ENCODE peak calls at places on chromosome 14, in ten cellular contexts. D is AG04450; E is aorta; O is tibial nerve; W is body of pancreas; P is GM23338; Y is PC-3; T is CD4-positive, alpha-beta T cell; K is Panc1; V is kidney epithelial cell. S is an unnamed sample.

GRCh38 chr14:26276757-26277156 is 321.1 kb downstream of the NOVA1 start:
- DNase-seq in D (no peak), E (no peak), O (no peak), W (no peak), P (peak; percentile 80), Y (peak; percentile 7), T (no peak), K (no peak), V (no peak), S (no peak)

GRCh38 chr14:51643137-51643536 is 8.6 kb upstream of the FRMD6 start:
- DNase-seq in D (no peak), E (no peak), O (no peak), W (no peak), P (no peak), Y (peak; percentile 71), T (no peak), K (no peak), V (peak; percentile 75), S (peak; percentile 61)

GRCh38 chr14:80364274-80364673 is 153.0 kb upstream of the DIO2 start:
- DNase-seq in D (no peak), E (no peak), O (no peak), W (no peak), P (peak; percentile 71), Y (peak; percentile 53), T (no peak), K (no peak), V (no peak), S (no peak)

GRCh38 chr14:60220084-60220483 is 28.9 kb upstream of the PPM1A start:
- DNase-seq in D (no peak), E (no peak), O (no peak), W (no peak), P (no peak), Y (no peak), T (no peak), K (no peak), V (no peak), S (no peak)

GRCh38 chr14:30551460-30551859 is 7.5 kb upstream of the G2E3 start:
- DNase-seq in D (no peak), E (no peak), O (no peak), W (no peak), P (no peak), Y (peak; percentile 85), T (no peak), K (no peak), V (no peak), S (no peak)

GRCh38 chr14:67385618-67386017 is 25.5 kb downstream of the EIF2S1 start:
- DNase-seq in D (no peak), E (no peak), O (no peak), W (no peak), P (no peak), Y (peak; percentile 37), T (no peak), K (no peak), V (no peak), S (peak; percentile 84)

GRCh38 chr14:30223385-30223785 is 295.7 kb upstream of the PRKD1 start:
- DNase-seq in D (peak; percentile 87), E (peak; percentile 59), O (peak; percentile 74), W (peak; percentile 92), P (no peak), Y (peak; percentile 99), T (no peak), K (peak; percentile 81), V (peak; percentile 87), S (peak; percentile 73)

GRCh38 chr14:71711619-71712018 is 220.6 kb upstream of the RGS6 start:
- DNase-seq in D (no peak), E (no peak), O (no peak), W (no peak), P (no peak), Y (peak; percentile 62), T (no peak), K (no peak), V (peak; percentile 64), S (peak; percentile 28)

DNA sequence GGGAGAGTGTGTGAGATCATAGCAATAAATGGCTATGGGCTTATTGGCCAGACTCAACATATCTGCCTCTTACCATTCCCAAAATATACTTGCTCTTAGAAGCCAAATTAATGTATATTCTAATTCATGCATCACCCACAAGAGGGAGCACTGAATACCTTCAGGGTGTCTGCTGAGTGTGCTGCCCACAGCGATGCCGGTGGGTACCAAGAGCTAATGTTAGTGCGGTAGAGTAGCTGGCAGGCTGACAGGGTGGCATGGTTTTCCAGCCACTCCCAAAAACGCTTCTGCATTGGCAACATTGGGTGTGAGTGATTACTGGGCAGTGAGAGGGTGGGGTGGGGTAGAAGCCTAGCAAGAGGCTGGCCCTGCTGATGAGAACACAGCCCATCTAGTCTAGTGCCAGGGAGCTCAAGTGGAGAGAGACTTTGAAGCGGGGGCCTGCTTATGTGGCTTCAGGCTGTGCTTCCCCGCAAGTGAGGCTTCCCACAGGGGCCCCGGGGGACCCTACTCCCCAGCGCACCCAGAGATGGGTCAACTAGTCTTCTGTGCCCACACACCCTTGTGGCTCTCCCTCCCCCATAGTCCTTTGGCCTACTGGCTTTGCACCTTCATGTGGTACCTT is 9.2 kb upstream of the PLEKHD1 start:
- DNase-seq in D (no peak), E (no peak), O (no peak), W (no peak), P (peak; percentile 65), Y (peak; percentile 66), T (no peak), K (no peak), V (no peak), S (peak; percentile 22)
- H3K27me3 ChIP-seq in D (peaks cover 12% of the 10 kb centered on the region), E (no peaks in the 10 kb centered on the region), O (no peaks in the 10 kb centered on the region), W (no peaks in the 10 kb centered on the region), P (no peaks in the 10 kb centered on the region), Y (no peaks in the 10 kb centered on the region), T (no peaks in the 10 kb centered on the region), K (no peaks in the 10 kb centered on the region), V (peaks cover 3% of the 10 kb centered on the region), S (peaks cover 26% of the 10 kb centered on the region)

GRCh38 chr14:101289911-101290310 is 271.4 kb upstream of the DIO3 start:
- DNase-seq in D (no peak), E (no peak), O (no peak), W (no peak), P (no peak), Y (no peak), T (no peak), K (no peak), V (no peak), S (no peak)

GRCh38 chr14:101292448-101292847 is 268.8 kb upstream of the DIO3 start:
- DNase-seq in D (no peak), E (no peak), O (no peak), W (no peak), P (no peak), Y (no peak), T (no peak), K (no peak), V (no peak), S (no peak)

GRCh38 chr14:101289230-101289690 is 272.0 kb upstream of the DIO3 start:
- DNase-seq in D (no peak), E (no peak), O (no peak), W (no peak), P (no peak), Y (no peak), T (no peak), K (no peak), V (no peak), S (no peak)

GRCh38 chr14:101290681-101291080 is 270.6 kb upstream of the DIO3 start:
- DNase-seq in D (no peak), E (no peak), O (no peak), W (no peak), P (no peak), Y (no peak), T (no peak), K (no peak), V (no peak), S (no peak)

GRCh38 chr14:101291390-101291789 is 269.9 kb upstream of the DIO3 start:
- DNase-seq in D (no peak), E (no peak), O (no peak), W (no peak), P (no peak), Y (no peak), T (no peak), K (no peak), V (no peak), S (no peak)
- H3K27me3 ChIP-seq in D (peaks cover 5% of the 10 kb centered on the region), E (no peaks in the 10 kb centered on the region), O (no peaks in the 10 kb centered on the region), W (no peaks in the 10 kb centered on the region), P (no peaks in the 10 kb centered on the region), Y (no peaks in the 10 kb centered on the region), T (peaks cover 5% of the 10 kb centered on the region), K (no peaks in the 10 kb centered on the region), V (peaks cover 4% of the 10 kb centered on the region), S (no peaks in the 10 kb centered on the region)

GRCh38 chr14:77315115-77315944 is 5.4 kb downstream of the POMT2 start:
- DNase-seq in D (no peak), E (no peak), O (no peak), W (no peak), P (no peak), Y (no peak), T (no peak), K (no peak), V (no peak), S (no peak)

GRCh38 chr14:77314539-77314938 is 6.1 kb downstream of the POMT2 start:
- DNase-seq in D (no peak), E (no peak), O (no peak), W (no peak), P (no peak), Y (peak; percentile 47), T (no peak), K (no peak), V (no peak), S (no peak)

GRCh38 chr14:77311217-77311616 is 9.5 kb downstream of the POMT2 start:
- DNase-seq in D (no peak), E (no peak), O (no peak), W (no peak), P (no peak), Y (no peak), T (no peak), K (no peak), V (no peak), S (no peak)

GRCh38 chr14:77314043-77314442 is 6.6 kb downstream of the POMT2 start:
- DNase-seq in D (peak; percentile 76), E (no peak), O (no peak), W (no peak), P (peak; percentile 85), Y (peak; percentile 92), T (no peak), K (peak; percentile 66), V (peak; percentile 59), S (peak; percentile 96)

DNA sequence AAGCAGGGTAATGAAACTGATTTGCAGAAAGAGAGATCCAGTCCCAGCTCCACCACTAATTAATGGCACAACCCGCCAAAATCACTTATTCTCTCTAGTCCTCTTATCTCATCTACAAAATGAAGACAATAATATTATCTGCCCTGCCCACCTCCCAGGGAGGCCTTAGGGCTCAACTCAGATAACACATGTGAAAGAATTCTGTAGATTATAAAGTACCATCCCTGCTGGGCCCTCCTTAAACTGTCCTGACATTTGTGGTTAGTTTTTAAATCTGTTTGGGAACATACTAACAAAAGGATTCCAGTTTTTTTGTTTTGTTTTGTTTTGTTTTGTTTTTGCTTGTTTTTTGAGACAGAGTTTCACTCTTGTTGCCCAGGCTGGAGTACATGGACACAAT is 7.3 kb downstream of the POMT2 start:
- DNase-seq in D (no peak), E (no peak), O (no peak), W (no peak), P (no peak), Y (no peak), T (no peak), K (no peak), V (no peak), S (no peak)
- H3K27me3 ChIP-seq in D (no peaks in the 10 kb centered on the region), E (no peaks in the 10 kb centered on the region), O (no peaks in the 10 kb centered on the region), W (no peaks in the 10 kb centered on the region), P (no peaks in the 10 kb centered on the region), Y (no peaks in the 10 kb centered on the region), T (no peaks in the 10 kb centered on the region), K (no peaks in the 10 kb centered on the region), V (no peaks in the 10 kb centered on the region), S (no peaks in the 10 kb centered on the region)

DNA sequence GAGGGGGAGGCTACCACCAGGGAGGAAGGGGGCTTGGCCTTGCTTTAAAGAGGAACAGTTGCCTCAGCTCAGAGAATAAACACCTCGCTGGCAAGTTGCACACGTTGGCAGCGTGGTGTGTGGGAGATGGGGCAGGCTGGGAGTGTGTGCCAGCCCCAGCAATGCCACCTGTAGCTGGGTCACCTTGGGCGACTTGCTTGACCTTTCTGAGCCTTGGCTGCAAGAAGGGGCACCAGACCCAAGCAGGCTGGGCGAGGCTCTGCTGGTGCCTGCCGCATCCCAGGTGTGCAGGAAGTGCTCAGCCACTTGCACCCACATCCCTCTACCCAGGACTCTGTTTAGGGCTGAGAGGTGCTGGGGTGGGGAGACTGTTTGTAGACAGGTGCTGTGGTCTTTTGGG is 602 bp downstream of the FAM181A start:
- DNase-seq in D (no peak), E (no peak), O (no peak), W (no peak), P (no peak), Y (no peak), T (no peak), K (no peak), V (no peak), S (no peak)
- H3K27me3 ChIP-seq in D (peaks cover 7% of the 10 kb centered on the region), E (no peaks in the 10 kb centered on the region), O (no peaks in the 10 kb centered on the region), W (no peaks in the 10 kb centered on the region), P (no peaks in the 10 kb centered on the region), Y (peaks cover 11% of the 10 kb centered on the region), T (no peaks in the 10 kb centered on the region), K (no peaks in the 10 kb centered on the region), V (peaks cover 13% of the 10 kb centered on the region), S (peaks cover 5% of the 10 kb centered on the region)

S was measured in foreskin keratinocyte.